ENCODE peak calls at places on chromosomes 7 and 10, in eight cellular contexts. One of them, this sample, is unnamed.

GRCh38 chr7:18086165-18087030 is 58.8 kb upstream of the PRPS1L1 start:
- DNase-seq in astrocyte of the spinal cord: no peak
- DNase-seq in sigmoid colon: peak; percentile 70
- DNase-seq in HTR-8/SVneo: peak; percentile 17
- DNase-seq in neural progenitor cell: peak; percentile 80
- DNase-seq in naive thymus-derived CD8-positive, alpha-beta T cell: no peak
- DNase-seq in foreskin fibroblast: peak; percentile 30
- DNase-seq in left cardiac atrium: peak; percentile 42
- DNase-seq in this sample: peak; percentile 51

GRCh38 chr10:77073066-77073960 is 564.3 kb downstream of the KCNMA1 start:
- DNase-seq in astrocyte of the spinal cord: no peak
- DNase-seq in sigmoid colon: peak; percentile 96
- DNase-seq in HTR-8/SVneo: no peak
- DNase-seq in neural progenitor cell: no peak
- DNase-seq in naive thymus-derived CD8-positive, alpha-beta T cell: no peak
- DNase-seq in foreskin fibroblast: peak; percentile 62
- DNase-seq in left cardiac atrium: peak; percentile 54
- DNase-seq in this sample: no peak

GRCh38 chr7:32957326-32958045 is at the start of gene FKBP9:
- DNase-seq in astrocyte of the spinal cord: peak; percentile 86
- DNase-seq in sigmoid colon: peak; percentile 89
- DNase-seq in HTR-8/SVneo: peak; percentile 86
- DNase-seq in neural progenitor cell: peak; percentile 86
- DNase-seq in naive thymus-derived CD8-positive, alpha-beta T cell: no peak
- DNase-seq in foreskin fibroblast: peak; percentile 96
- DNase-seq in left cardiac atrium: peak; percentile 88
- DNase-seq in this sample: peak; percentile 80

GRCh38 chr10:74825033-74825370 is 1.4 kb upstream of the KAT6B start:
- DNase-seq in astrocyte of the spinal cord: no peak
- DNase-seq in sigmoid colon: peak; percentile 75
- DNase-seq in HTR-8/SVneo: peak; percentile 25
- DNase-seq in neural progenitor cell: peak; percentile 67
- DNase-seq in naive thymus-derived CD8-positive, alpha-beta T cell: peak; percentile 56
- DNase-seq in foreskin fibroblast: no peak
- DNase-seq in left cardiac atrium: peak; percentile 49
- DNase-seq in this sample: peak; percentile 36

GRCh38 chr7:65448824-65449504 is 75.3 kb downstream of the ZNF92 start:
- DNase-seq in astrocyte of the spinal cord: peak; percentile 83
- DNase-seq in sigmoid colon: no peak
- DNase-seq in HTR-8/SVneo: no peak
- DNase-seq in neural progenitor cell: no peak
- DNase-seq in naive thymus-derived CD8-positive, alpha-beta T cell: no peak
- DNase-seq in foreskin fibroblast: peak; percentile 12
- DNase-seq in left cardiac atrium: no peak
- DNase-seq in this sample: peak; percentile 51

GRCh38 chr10:123912466-123913201 is 21.0 kb upstream of the CPXM2 start:
- DNase-seq in astrocyte of the spinal cord: no peak
- DNase-seq in sigmoid colon: no peak
- DNase-seq in HTR-8/SVneo: no peak
- DNase-seq in neural progenitor cell: no peak
- DNase-seq in naive thymus-derived CD8-positive, alpha-beta T cell: no peak
- DNase-seq in foreskin fibroblast: no peak
- DNase-seq in left cardiac atrium: no peak
- DNase-seq in this sample: no peak

GRCh38 chr10:80579370-80579769 is 41.7 kb downstream of the SH2D4B start:
- DNase-seq in astrocyte of the spinal cord: no peak
- DNase-seq in sigmoid colon: no peak
- DNase-seq in HTR-8/SVneo: no peak
- DNase-seq in neural progenitor cell: no peak
- DNase-seq in naive thymus-derived CD8-positive, alpha-beta T cell: no peak
- DNase-seq in foreskin fibroblast: no peak
- DNase-seq in left cardiac atrium: no peak
- DNase-seq in this sample: no peak

GRCh38 chr7:2812119-2812487 is 32.0 kb downstream of the GNA12 start:
- DNase-seq in astrocyte of the spinal cord: peak; percentile 67
- DNase-seq in sigmoid colon: peak; percentile 24
- DNase-seq in HTR-8/SVneo: no peak
- DNase-seq in neural progenitor cell: no peak
- DNase-seq in naive thymus-derived CD8-positive, alpha-beta T cell: no peak
- DNase-seq in foreskin fibroblast: peak; percentile 42
- DNase-seq in left cardiac atrium: no peak
- DNase-seq in this sample: no peak

GRCh38 chr10:117663750-117664149 is 121.2 kb downstream of the EMX2 start:
- DNase-seq in astrocyte of the spinal cord: peak; percentile 85
- DNase-seq in sigmoid colon: no peak
- DNase-seq in HTR-8/SVneo: no peak
- DNase-seq in neural progenitor cell: no peak
- DNase-seq in naive thymus-derived CD8-positive, alpha-beta T cell: no peak
- DNase-seq in foreskin fibroblast: peak; percentile 63
- DNase-seq in left cardiac atrium: no peak
- DNase-seq in this sample: peak; percentile 39

GRCh38 chr7:131057015-131057518 is 270.6 kb upstream of the MKLN1 start:
- DNase-seq in astrocyte of the spinal cord: peak; percentile 93
- DNase-seq in sigmoid colon: no peak
- DNase-seq in HTR-8/SVneo: no peak
- DNase-seq in neural progenitor cell: no peak
- DNase-seq in naive thymus-derived CD8-positive, alpha-beta T cell: peak; percentile 66
- DNase-seq in foreskin fibroblast: peak; percentile 76
- DNase-seq in left cardiac atrium: no peak
- DNase-seq in this sample: peak; percentile 50

GRCh38 chr7:3439333-3440030 is 138.4 kb downstream of the SDK1 start:
- DNase-seq in astrocyte of the spinal cord: peak; percentile 94
- DNase-seq in sigmoid colon: no peak
- DNase-seq in HTR-8/SVneo: peak; percentile 85
- DNase-seq in neural progenitor cell: no peak
- DNase-seq in naive thymus-derived CD8-positive, alpha-beta T cell: no peak
- DNase-seq in foreskin fibroblast: peak; percentile 92
- DNase-seq in left cardiac atrium: no peak
- DNase-seq in this sample: peak; percentile 59

GRCh38 chr7:138663741-138664710 is 37.1 kb downstream of the SVOPL start:
- DNase-seq in astrocyte of the spinal cord: peak; percentile 6
- DNase-seq in sigmoid colon: no peak
- DNase-seq in HTR-8/SVneo: no peak
- DNase-seq in neural progenitor cell: peak; percentile 76
- DNase-seq in naive thymus-derived CD8-positive, alpha-beta T cell: no peak
- DNase-seq in foreskin fibroblast: peak; percentile 9
- DNase-seq in left cardiac atrium: no peak
- DNase-seq in this sample: no peak

GRCh38 chr10:69428138-69428537 is 11.4 kb upstream of the TACR2 start:
- DNase-seq in astrocyte of the spinal cord: no peak
- DNase-seq in sigmoid colon: peak; percentile 40
- DNase-seq in HTR-8/SVneo: no peak
- DNase-seq in neural progenitor cell: no peak
- DNase-seq in naive thymus-derived CD8-positive, alpha-beta T cell: no peak
- DNase-seq in foreskin fibroblast: no peak
- DNase-seq in left cardiac atrium: no peak
- DNase-seq in this sample: no peak

GRCh38 chr7:39153113-39153512 is 175.4 kb downstream of the POU6F2 start:
- DNase-seq in astrocyte of the spinal cord: no peak
- DNase-seq in sigmoid colon: no peak
- DNase-seq in HTR-8/SVneo: no peak
- DNase-seq in neural progenitor cell: no peak
- DNase-seq in naive thymus-derived CD8-positive, alpha-beta T cell: no peak
- DNase-seq in foreskin fibroblast: no peak
- DNase-seq in left cardiac atrium: no peak
- DNase-seq in this sample: no peak

GRCh38 chr10:33116293-33116697 is 158.3 kb upstream of the ITGB1 start:
- DNase-seq in astrocyte of the spinal cord: peak; percentile 81
- DNase-seq in sigmoid colon: no peak
- DNase-seq in HTR-8/SVneo: peak; percentile 51
- DNase-seq in neural progenitor cell: peak; percentile 79
- DNase-seq in naive thymus-derived CD8-positive, alpha-beta T cell: no peak
- DNase-seq in foreskin fibroblast: peak; percentile 57
- DNase-seq in left cardiac atrium: no peak
- DNase-seq in this sample: peak; percentile 67

GRCh38 chr10:90959826-90960225 is 38.9 kb upstream of the ANKRD1 start:
- DNase-seq in astrocyte of the spinal cord: no peak
- DNase-seq in sigmoid colon: no peak
- DNase-seq in HTR-8/SVneo: no peak
- DNase-seq in neural progenitor cell: no peak
- DNase-seq in naive thymus-derived CD8-positive, alpha-beta T cell: no peak
- DNase-seq in foreskin fibroblast: no peak
- DNase-seq in left cardiac atrium: no peak
- DNase-seq in this sample: no peak

GRCh38 chr10:61984803-61985418 is 83.4 kb downstream of the ARID5B start:
- DNase-seq in astrocyte of the spinal cord: no peak
- DNase-seq in sigmoid colon: no peak
- DNase-seq in HTR-8/SVneo: no peak
- DNase-seq in neural progenitor cell: no peak
- DNase-seq in naive thymus-derived CD8-positive, alpha-beta T cell: no peak
- DNase-seq in foreskin fibroblast: no peak
- DNase-seq in left cardiac atrium: no peak
- DNase-seq in this sample: no peak

GRCh38 chr7:16774294-16774693 is 20.7 kb downstream of the TSPAN13 start:
- DNase-seq in astrocyte of the spinal cord: no peak
- DNase-seq in sigmoid colon: no peak
- DNase-seq in HTR-8/SVneo: no peak
- DNase-seq in neural progenitor cell: no peak
- DNase-seq in naive thymus-derived CD8-positive, alpha-beta T cell: no peak
- DNase-seq in foreskin fibroblast: no peak
- DNase-seq in left cardiac atrium: no peak
- DNase-seq in this sample: no peak

GRCh38 chr10:113960617-113961260 is 82.9 kb upstream of the ADRB1 start:
- DNase-seq in astrocyte of the spinal cord: no peak
- DNase-seq in sigmoid colon: no peak
- DNase-seq in HTR-8/SVneo: no peak
- DNase-seq in neural progenitor cell: peak; percentile 26
- DNase-seq in naive thymus-derived CD8-positive, alpha-beta T cell: peak; percentile 49
- DNase-seq in foreskin fibroblast: no peak
- DNase-seq in left cardiac atrium: no peak
- DNase-seq in this sample: no peak